ENCODE peak calls at places on chromosomes 16 and 17, in four cellular contexts. T, G, F and L are unnamed samples. For H4K20me1, the result is how much of the 10 kb centered on the place peaks cover.

GRCh38 chr17:9676084-9676483 is 30.8 kb downstream of the USP43 start:
- DNase-seq in T (no peak), G (peak), F (no peak), L (peak)

GRCh38 chr17:72430611-72431432 is 310.0 kb downstream of the SOX9 start:
- DNase-seq in T (no peak), G (peak), F (no peak), L (peak)

GRCh38 chr16:29993191-29993902 is 2.1 kb downstream of the HIRIP3 start:
- DNase-seq in T (no peak), G (no peak), F (no peak), L (no peak)

GRCh38 chr16:88941051-88941932 is 35.7 kb downstream of the CBFA2T3 start:
- DNase-seq in T (no peak), G (peak), F (no peak), L (peak)

GRCh38 chr17:44547625-44548297 is 9.5 kb upstream of the FZD2 start:
- DNase-seq in T (peak), G (peak), F (no peak), L (no peak)

GRCh38 chr17:79830763-79831366 is 8.4 kb downstream of the CBX4 start:
- DNase-seq in T (no peak), G (no peak), F (no peak), L (no peak)

GRCh38 chr17:40499551-40500189 is 1.8 kb downstream of the TNS4 start:
- DNase-seq in T (peak), G (peak), F (peak), L (peak)

GRCh38 chr16:58733248-58733670 is 857 bp downstream of the GOT2 start:
- DNase-seq in T (peak), G (peak), F (peak), L (peak)

GRCh38 chr17:39801055-39801454 is 63.1 kb downstream of the IKZF3 start:
- DNase-seq in T (no peak), G (no peak), F (no peak), L (no peak)

GRCh38 chr17:58402679-58403078 is 14.7 kb downstream of the RNF43 start:
- DNase-seq in T (no peak), G (peak), F (no peak), L (peak)

GRCh38 chr17:55745258-55745657 is 5.6 kb upstream of the PCTP start:
- DNase-seq in T (no peak), G (no peak), F (no peak), L (no peak)

GRCh38 chr16:83977056-83977815 is 9.2 kb downstream of the NECAB2 start:
- DNase-seq in T (no peak), G (no peak), F (no peak), L (no peak)

GRCh38 chr17:53499277-53499676 is 323.4 kb upstream of the KIF2B start:
- DNase-seq in T (no peak), G (no peak), F (no peak), L (no peak)

GRCh38 chr17:27956601-27957445 is 63.7 kb upstream of the LYRM9 start:
- DNase-seq in T (no peak), G (peak), F (peak), L (peak)

GRCh38 chr17:38560503-38561318 is 45.0 kb downstream of the SRCIN1 start:
- DNase-seq in T (peak), G (peak), F (peak), L (peak)

GRCh38 chr17:57369509-57369945 is 113.2 kb downstream of the MSI2 start:
- DNase-seq in T (peak), G (no peak), F (peak), L (no peak)

GRCh38 chr16:50548659-50549560 is 714 bp downstream of the NKD1 start:
- DNase-seq in T (no peak), G (peak), F (no peak), L (peak)

GRCh38 chr16:85376292-85377095 is 236.6 kb upstream of the GSE1 start:
- DNase-seq in T (no peak), G (no peak), F (no peak), L (peak)

GRCh38 chr17:61253293-61253801 is 146.3 kb upstream of the TBX2 start:
- DNase-seq in T (peak), G (no peak), F (no peak), L (no peak)

GRCh38 chr17:81913394-81914102 is 2.3 kb upstream of the PCYT2 start:
- DNase-seq in T (no peak), G (no peak), F (no peak), L (no peak)

GRCh38 chr17:72710185-72710584 is 382.3 kb downstream of the SLC39A11 start:
- DNase-seq in T (no peak), G (no peak), F (no peak), L (no peak)

GRCh38 chr16:84475643-84476240 is 28.7 kb downstream of the MEAK7 start:
- DNase-seq in T (no peak), G (no peak), F (peak), L (no peak)

GRCh38 chr16:14181371-14182050 is 110.4 kb downstream of the MRTFB start:
- DNase-seq in T (peak), G (no peak), F (peak), L (peak)

GRCh38 chr16:12436201-12436657 is 367.5 kb downstream of the CPPED1 start:
- DNase-seq in T (no peak), G (peak), F (no peak), L (no peak)

GRCh38 chr17:81195941-81196495 is 26.7 kb downstream of the CEP131 start:
- DNase-seq in T (no peak), G (no peak), F (no peak), L (no peak)

DNA sequence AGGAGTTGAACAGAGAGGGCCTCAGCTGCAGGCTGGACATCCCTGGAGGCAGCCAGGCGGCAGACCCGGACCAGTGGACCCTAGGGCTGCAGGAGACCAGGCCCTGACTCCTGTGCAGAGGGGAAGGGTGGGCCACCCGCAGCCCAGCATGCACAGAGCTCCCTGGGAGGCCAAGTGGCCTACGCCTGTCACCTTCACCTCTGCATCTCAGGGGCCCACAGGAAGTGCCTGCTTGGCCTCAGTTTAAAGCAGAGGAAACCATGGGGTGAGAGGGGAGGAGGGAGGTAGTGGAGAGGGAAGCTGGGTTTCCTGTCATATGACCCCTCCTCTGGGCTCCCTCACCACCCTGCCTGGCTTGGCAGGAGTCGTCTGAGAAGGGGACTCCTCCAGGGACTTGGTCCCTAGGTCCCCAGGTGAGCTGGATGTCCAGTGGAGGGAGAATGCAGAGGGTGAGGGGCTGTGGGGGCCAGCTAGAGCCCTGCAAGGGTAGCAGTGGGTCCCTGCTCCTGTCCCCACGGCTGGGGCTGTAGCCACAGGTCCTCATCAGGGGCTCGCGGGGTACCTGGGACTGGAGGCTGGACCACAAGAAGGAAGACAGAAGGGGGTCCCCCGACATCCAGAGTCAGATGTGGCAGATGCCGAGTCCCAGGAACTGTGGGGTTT is at the start of gene TMC8:
- DNase-seq in T (no peak), G (no peak), F (no peak), L (no peak)
- H3K4me3 ChIP-seq in T (no peak), G (peak), F (no peak), L (no peak)

GRCh38 chr17:59901604-59902003 is 8.7 kb downstream of the RPS6KB1 start:
- DNase-seq in T (no peak), G (no peak), F (no peak), L (no peak)

GRCh38 chr17:59899099-59899498 is 6.2 kb downstream of the RPS6KB1 start:
- DNase-seq in T (peak), G (no peak), F (no peak), L (peak)

GRCh38 chr17:59907467-59907866 is 14.5 kb downstream of the RPS6KB1 start:
- DNase-seq in T (no peak), G (no peak), F (no peak), L (no peak)

DNA sequence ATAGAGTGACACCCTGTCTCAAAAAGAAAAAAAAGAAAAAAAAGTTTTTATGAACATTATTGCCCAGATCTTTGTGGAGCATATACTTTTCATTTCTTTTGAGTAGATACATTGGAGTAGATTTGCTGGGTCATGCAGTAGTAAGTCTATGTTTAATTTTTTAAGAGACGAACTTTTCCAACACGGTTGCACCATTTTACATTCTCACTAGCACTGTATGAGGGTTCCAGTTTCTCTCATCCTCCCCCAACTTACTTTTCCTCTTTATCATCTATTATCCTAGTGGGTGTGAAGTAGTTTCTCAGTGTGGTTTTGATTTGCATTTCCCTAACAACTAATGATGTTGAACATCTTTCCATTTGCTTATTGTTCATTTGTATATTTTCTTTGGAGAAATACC is 10.5 kb downstream of the RPS6KB1 start:
- DNase-seq in T (no peak), G (no peak), F (no peak), L (no peak)
- H4K20me1 ChIP-seq in T (under half), G (under half), F (under half), L (under half)

GRCh38 chr17:7929158-7930029 is at the start of gene KCNAB3:
- DNase-seq in T (peak), G (peak), F (peak), L (peak)
- H3K4me3 ChIP-seq in T (peak), G (peak), F (peak), L (no peak)

DNA sequence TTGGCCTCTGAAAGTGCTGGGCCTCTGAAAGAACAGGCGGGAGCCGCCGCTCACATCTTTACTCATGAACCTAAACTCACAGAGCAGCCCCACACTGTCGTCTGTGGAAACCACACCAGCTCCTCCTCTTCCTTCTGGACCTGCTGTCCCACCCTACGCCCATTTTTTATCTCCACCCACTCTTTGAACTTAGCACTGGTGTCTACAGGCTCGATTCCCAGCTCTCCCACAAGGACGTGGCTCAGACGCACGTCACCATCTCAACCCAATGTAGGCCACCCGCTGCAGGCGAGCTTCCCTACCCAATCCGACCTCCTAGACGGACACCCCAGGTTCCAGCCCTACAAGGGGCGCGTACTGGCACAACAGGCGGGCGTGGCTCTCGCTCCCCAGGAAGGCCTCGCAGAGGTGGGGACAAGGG is 62.2 kb downstream of the NXN start:
- DNase-seq in T (no peak), G (no peak), F (no peak), L (peak)
- H4K20me1 ChIP-seq in T (under half), G (under half), F (half or more), L (under half)

GRCh38 chr16:67928147-67928546 is 3.5 kb downstream of the CTRL start:
- DNase-seq in T (no peak), G (no peak), F (no peak), L (no peak)
- H3K4me3 ChIP-seq in T (no peak), G (no peak), F (no peak), L (no peak)

GRCh38 chr17:31391496-31391949 is at the start of gene RAB11FIP4:
- DNase-seq in T (peak), G (peak), F (no peak), L (peak)

GRCh38 chr17:31394544-31394943 is 3.1 kb downstream of the RAB11FIP4 start:
- DNase-seq in T (peak), G (peak), F (peak), L (peak)

GRCh38 chr17:31392002-31392855 is 754 bp downstream of the RAB11FIP4 start:
- DNase-seq in T (no peak), G (peak), F (no peak), L (no peak)

GRCh38 chr17:31393749-31394146 is 2.3 kb downstream of the RAB11FIP4 start:
- DNase-seq in T (no peak), G (no peak), F (no peak), L (no peak)

DNA sequence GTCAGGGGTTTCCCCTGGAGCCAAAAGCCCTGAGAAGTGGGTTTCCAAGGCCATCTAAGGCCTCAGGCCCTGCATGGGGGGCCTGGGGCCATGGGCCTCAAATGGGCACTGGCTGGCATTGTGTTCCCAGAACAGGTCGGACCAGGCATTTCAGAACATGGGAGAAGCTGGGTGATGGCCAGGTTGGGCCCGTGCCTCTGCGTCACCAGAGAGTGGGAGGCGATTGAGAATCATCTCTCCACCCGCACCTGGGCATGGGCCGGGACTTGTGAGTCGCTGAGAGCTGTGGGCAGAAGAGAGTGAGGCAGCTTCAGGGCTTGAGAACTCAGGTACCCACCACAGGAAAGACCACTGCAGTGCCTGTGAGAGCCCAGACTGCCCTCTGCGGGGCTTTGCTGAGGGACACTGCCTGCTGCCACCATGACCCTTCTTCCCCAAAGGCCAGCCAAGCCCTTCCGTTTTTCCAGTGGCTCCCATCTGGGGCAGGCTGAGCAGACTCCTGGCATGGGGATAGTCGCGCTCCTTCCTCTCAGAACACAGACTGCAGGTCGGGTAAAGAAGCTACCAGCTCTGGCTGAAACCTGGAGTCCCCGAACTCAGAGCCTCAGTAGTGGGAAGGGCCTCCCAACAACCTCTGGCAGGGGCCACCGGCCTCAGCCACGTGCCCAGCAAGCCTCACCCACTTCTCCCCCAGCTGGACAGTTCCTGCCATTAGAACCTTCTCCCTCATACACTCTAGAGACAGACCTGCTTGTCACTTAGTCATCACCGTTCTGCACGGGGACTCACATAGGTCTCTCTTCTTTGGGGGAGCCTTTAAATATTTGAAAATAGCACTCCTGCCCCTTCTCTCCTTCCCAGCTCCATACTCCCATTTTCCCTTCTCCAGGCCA is 1.6 kb downstream of the RAB11FIP4 start:
- DNase-seq in T (no peak), G (peak), F (no peak), L (no peak)
- H4K20me1 ChIP-seq in T (under half), G (under half), F (under half), L (under half)

GRCh38 chr17:66304304-66305174 is 2.1 kb downstream of the PRKCA start:
- DNase-seq in T (peak), G (peak), F (no peak), L (peak)
- H3K4me3 ChIP-seq in T (peak), G (peak), F (peak), L (peak)

DNA sequence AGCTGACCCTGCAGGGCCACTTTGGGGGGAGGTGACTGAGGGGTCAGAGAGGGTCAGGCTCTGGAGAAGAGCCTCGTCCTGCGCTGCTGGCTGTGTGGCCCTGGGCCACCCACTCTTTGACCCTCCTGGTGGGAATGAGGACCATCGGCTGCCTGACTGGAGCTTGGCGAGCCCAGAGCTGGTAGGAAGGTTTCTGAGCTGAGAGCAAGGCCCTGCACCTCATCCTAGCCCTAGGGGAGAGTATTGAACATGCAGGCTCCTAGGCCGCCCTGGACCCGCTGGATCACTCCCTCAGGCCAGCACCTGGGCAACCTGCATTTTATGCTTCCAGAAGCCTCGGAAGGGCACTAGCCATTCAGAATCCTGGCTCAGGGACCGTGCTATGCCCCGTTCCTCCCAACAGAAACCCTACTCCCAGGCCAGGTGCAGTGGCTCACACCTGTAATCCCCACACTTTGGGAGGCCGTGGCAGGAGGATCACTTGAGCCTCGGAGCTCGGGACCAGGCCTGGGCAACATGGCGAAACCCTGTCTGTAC is 14.5 kb downstream of the MAP2K3 start:
- DNase-seq in T (no peak), G (no peak), F (no peak), L (peak)
- H4K20me1 ChIP-seq in T (under half), G (under half), F (half or more), L (under half)

GRCh38 chr17:52145496-52145895 is 13.0 kb downstream of the CA10 start:
- DNase-seq in T (no peak), G (peak), F (no peak), L (no peak)
- H3K4me3 ChIP-seq in T (no peak), G (no peak), F (no peak), L (no peak)